ENCODE peak calls at places on chromosomes 2 and 18, in six cellular contexts. O is H7, P is neuronal stem cell, J is fibroblast of lung, X is cardiac muscle cell, E is transverse colon. Z is an unnamed sample. For H3K27me3, the result is how much of the 10 kb centered on the place peaks cover.

GRCh38 chr2:146990311-146990781 is 854.5 kb upstream of the ACVR2A start:
- DNase-seq in O (no peak), P (no peak), X (peak), J (peak), E (no peak), Z (no peak)

GRCh38 chr18:32906506-32907214 is 133.8 kb upstream of the KLHL14 start:
- DNase-seq in X (no peak), P (no peak), E (no peak), O (no peak), J (peak), Z (peak)

GRCh38 chr2:112251211-112251721 is 3.6 kb downstream of the ZC3H8 start:
- DNase-seq in P (no peak), J (peak), E (no peak), X (no peak), O (no peak), Z (no peak)

GRCh38 chr2:109613922-109614714 is at the start of the genes SEPTIN10 and SOWAHC:
- DNase-seq in P (peak), J (peak), X (peak), O (peak), E (peak), Z (peak)

GRCh38 chr2:99572380-99572779 is 82.6 kb upstream of the REV1 start:
- DNase-seq in J (peak), X (no peak), E (no peak), O (no peak), P (no peak), Z (peak)

GRCh38 chr2:85564144-85564563 is 2.9 kb upstream of the GGCX start:
- DNase-seq in E (no peak), J (no peak), O (no peak), X (no peak), P (no peak), Z (no peak)

GRCh38 chr2:39584283-39584972 is 81.3 kb upstream of the TMEM178A start:
- DNase-seq in O (no peak), E (no peak), P (no peak), X (peak), J (peak), Z (peak)

GRCh38 chr2:120347387-120348010 is 1.6 kb downstream of the INHBB start:
- DNase-seq in O (peak), P (no peak), E (no peak), X (peak), J (peak), Z (no peak)

GRCh38 chr18:37578886-37579513 is 13.4 kb upstream of the CELF4 start:
- DNase-seq in J (no peak), P (no peak), E (no peak), O (peak), X (peak), Z (peak)

GRCh38 chr2:45153126-45153525 is 143.9 kb upstream of the SIX2 start:
- DNase-seq in P (no peak), E (no peak), O (no peak), X (no peak), J (no peak), Z (no peak)

GRCh38 chr2:54568876-54569298 is 112.8 kb downstream of the SPTBN1 start:
- DNase-seq in O (no peak), J (no peak), E (peak), P (no peak), X (no peak), Z (peak)

DNA sequence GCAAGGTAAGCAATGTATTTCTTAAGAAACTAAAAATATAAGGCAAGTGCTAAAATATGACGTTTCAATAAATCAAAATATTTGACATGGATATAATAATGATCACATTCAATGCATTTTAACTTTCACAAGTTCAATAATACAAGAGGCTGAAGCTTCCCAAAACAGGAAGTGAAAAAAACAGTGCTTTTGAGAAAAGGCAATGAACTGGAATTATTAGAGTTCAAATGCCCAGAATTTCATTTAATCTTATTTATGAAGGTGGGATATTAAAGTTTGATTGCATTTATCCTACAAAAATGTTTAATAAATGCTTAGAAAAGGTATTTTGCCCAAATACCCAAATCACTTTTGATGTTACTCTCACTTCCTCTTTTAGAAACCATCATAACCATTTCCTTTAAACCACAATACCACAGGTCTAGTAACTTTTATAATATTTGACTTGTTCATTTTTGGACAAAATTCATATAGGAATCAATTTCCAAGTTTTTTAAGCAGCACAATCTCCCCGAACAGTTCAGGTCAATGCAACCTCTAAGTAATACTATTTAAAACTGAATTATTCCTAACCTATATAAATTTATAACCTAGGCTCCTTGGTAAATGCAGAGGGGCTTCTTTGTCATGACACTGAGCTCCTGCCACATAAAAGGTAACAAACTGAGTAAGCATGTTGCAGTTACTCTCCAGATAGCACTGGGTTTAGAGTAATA is 2.1 kb downstream of the NCKAP1 start:
- DNase-seq in X (no peak), O (no peak), P (no peak), E (no peak), J (no peak), Z (no peak)
- H3K4me3 ChIP-seq in X (peak), O (no peak), P (peak), E (peak), J (peak), Z (peak)

DNA sequence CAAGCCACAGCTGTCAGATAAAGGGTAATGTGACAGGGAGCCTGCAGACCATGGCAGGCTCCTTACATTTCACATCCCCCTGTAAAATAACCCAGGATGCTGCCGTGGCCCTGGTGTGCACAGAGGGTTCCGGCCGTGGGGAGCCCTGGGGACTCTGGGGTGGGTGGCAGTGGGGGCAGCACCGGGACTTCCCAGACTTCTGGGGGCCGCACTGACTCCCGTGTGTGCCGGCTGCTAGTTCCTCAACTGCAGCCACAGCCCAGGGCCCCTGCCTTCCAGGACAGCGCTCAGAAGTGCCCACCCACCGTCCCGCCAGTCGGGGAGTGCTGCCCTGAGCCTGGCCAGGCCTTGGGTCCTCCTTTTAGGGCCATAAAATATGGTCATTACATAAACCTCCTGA is 56.5 kb downstream of the CIB4 start:
- DNase-seq in E (no peak), J (no peak), P (no peak), X (no peak), O (no peak), Z (no peak)
- H3K27me3 ChIP-seq in E (under half), J (under half), P (half or more), X (under half), O (under half), Z (under half)

DNA sequence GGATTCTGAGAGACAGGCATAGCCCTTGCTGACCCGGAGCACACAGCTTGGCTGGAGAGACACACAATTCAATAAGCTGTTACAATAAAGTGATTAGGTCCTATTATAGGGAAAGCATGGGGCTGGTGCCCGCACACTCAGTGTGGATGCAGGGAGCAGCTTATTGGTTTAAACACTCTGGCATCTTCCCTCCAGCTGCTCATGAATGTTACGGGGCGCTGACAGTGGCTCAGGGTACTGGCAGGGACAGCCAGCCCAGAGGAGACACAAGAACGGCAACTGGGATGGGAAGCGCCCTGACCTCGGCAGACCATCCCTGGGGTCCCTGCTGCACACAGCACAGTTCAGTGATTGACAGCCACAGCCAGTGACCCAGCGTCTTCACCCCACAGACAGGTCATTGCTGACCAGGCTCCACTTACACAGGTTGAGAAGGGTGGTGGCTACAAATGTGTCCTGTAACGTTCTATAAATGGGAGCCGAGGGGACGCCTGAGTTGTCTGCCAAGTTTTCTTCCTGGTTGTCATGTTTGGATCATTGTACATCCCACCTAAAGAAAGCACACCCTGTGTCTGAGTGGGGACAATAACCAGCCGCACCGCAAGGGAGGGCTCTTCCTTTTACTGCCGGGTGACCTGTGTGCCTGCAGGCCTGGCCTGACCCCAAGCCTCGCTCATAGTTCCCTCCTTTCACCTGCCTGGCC is 60.3 kb downstream of the SH3BP4 start:
- DNase-seq in O (no peak), X (no peak), P (peak), J (no peak), E (no peak), Z (no peak)
- H3K4me3 ChIP-seq in O (no peak), X (no peak), P (no peak), J (no peak), E (no peak), Z (no peak)

GRCh38 chr2:1318366-1319009 is 94.8 kb upstream of the TPO start:
- DNase-seq in E (no peak), J (no peak), O (no peak), P (no peak), X (no peak), Z (no peak)
- H3K27me3 ChIP-seq in E (under half), J (under half), O (under half), P (under half), X (under half), Z (under half)

GRCh38 chr18:63157293-63158011 is 162.1 kb downstream of the BCL2 start:
- DNase-seq in P (no peak), E (peak), X (no peak), O (no peak), J (no peak), Z (no peak)
- H3K4me3 ChIP-seq in P (no peak), E (no peak), X (no peak), O (no peak), J (no peak), Z (no peak)

DNA sequence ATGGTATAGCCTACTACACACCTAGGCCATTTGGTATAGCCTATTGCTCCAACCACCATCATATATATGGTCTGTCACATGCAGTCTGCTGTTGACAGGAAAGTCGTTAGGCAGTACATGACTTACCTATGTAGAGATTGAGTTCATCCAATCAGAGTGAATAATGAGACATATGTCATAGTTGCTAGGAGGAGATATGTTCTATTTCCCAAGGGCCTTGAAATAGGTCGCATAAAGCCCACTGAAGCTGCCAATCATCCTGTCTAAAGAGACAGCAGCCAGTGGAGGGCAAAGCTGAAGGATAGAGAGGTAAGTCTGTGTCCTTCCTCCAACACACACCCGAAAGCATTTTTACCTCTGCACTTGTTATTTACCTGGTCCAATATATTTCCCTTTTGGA is 263.4 kb downstream of the PTPRM start:
- DNase-seq in X (no peak), E (no peak), P (no peak), J (no peak), O (peak), Z (peak)
- H3K27me3 ChIP-seq in X (under half), E (under half), P (under half), J (under half), O (under half), Z (under half)

GRCh38 chr2:12929806-12930205 is 213.1 kb downstream of the TRIB2 start:
- DNase-seq in O (no peak), J (no peak), X (no peak), E (no peak), P (no peak), Z (no peak)
- H3K4me3 ChIP-seq in O (no peak), J (no peak), X (no peak), E (no peak), P (no peak), Z (no peak)

DNA sequence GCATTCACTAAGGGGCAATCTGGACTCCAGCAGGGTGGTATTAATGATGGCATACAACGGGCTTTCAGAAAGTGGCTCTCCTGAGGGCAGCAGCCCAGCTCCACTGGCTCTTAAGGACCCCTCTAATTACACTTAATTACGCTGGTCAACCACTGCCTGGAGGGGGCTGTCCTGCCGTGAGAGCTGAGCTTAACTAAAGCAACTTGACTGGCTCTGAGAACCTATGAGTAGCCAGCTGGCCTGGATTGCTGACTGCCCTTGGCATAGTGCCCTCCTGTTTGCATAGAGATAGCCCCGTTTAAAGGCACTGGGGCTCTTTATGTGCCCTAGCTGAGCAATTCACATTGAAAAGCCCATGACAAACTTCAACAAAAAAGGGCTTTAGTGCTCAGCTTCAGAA is 3.8 kb downstream of the LIPG start:
- DNase-seq in O (no peak), P (no peak), E (peak), J (peak), X (peak), Z (no peak)
- H3K27me3 ChIP-seq in O (under half), P (under half), E (under half), J (under half), X (under half), Z (under half)